ENCODE peak calls at places on chromosome 15, in seven cellular contexts. One of them, this sample, is unnamed.

GRCh38 chr15:86082619-86083377 is 3.1 kb downstream of the AGBL1 start:
- DNase-seq in esophagus muscularis mucosa: peak; percentile 90
- DNase-seq in IMR-90: no peak
- DNase-seq in lung: no peak
- DNase-seq in Calu3: no peak
- DNase-seq in pancreas: no peak
- DNase-seq in AG09309: no peak
- DNase-seq in this sample: no peak

GRCh38 chr15:88630141-88630721 is 8.6 kb upstream of the ISG20 start:
- DNase-seq in IMR-90: no peak
- DNase-seq in AG09309: no peak
- DNase-seq in pancreas: no peak
- DNase-seq in lung: no peak
- DNase-seq in Calu3: no peak
- DNase-seq in esophagus muscularis mucosa: no peak
- DNase-seq in this sample: peak; percentile 55

GRCh38 chr15:71761649-71762048 is 48.7 kb upstream of the NR2E3 start:
- DNase-seq in esophagus muscularis mucosa: no peak
- DNase-seq in AG09309: peak; percentile 62
- DNase-seq in Calu3: peak; percentile 79
- DNase-seq in pancreas: no peak
- DNase-seq in IMR-90: peak; percentile 92
- DNase-seq in lung: no peak
- DNase-seq in this sample: peak; percentile 80

GRCh38 chr15:45704329-45705249 is 69.8 kb downstream of the SQOR start:
- DNase-seq in Calu3: no peak
- DNase-seq in esophagus muscularis mucosa: no peak
- DNase-seq in pancreas: peak; percentile 60
- DNase-seq in IMR-90: peak; percentile 37
- DNase-seq in AG09309: no peak
- DNase-seq in lung: no peak
- DNase-seq in this sample: no peak

GRCh38 chr15:55998478-55998877 is 5.1 kb upstream of the NEDD4 start:
- DNase-seq in Calu3: no peak
- DNase-seq in IMR-90: no peak
- DNase-seq in esophagus muscularis mucosa: no peak
- DNase-seq in lung: no peak
- DNase-seq in pancreas: no peak
- DNase-seq in AG09309: no peak
- DNase-seq in this sample: peak; percentile 64

GRCh38 chr15:69141286-69141701 is 19.1 kb upstream of the GLCE start:
- DNase-seq in lung: no peak
- DNase-seq in IMR-90: peak; percentile 38
- DNase-seq in AG09309: no peak
- DNase-seq in Calu3: peak; percentile 67
- DNase-seq in pancreas: no peak
- DNase-seq in esophagus muscularis mucosa: no peak
- DNase-seq in this sample: peak; percentile 30

GRCh38 chr15:39594764-39595620 is 14.1 kb downstream of the THBS1 start:
- DNase-seq in AG09309: peak; percentile 55
- DNase-seq in IMR-90: peak; percentile 57
- DNase-seq in lung: no peak
- DNase-seq in esophagus muscularis mucosa: no peak
- DNase-seq in Calu3: no peak
- DNase-seq in pancreas: no peak
- DNase-seq in this sample: no peak

GRCh38 chr15:68083463-68083862 is 29.3 kb downstream of the PIAS1 start:
- DNase-seq in Calu3: no peak
- DNase-seq in esophagus muscularis mucosa: no peak
- DNase-seq in AG09309: no peak
- DNase-seq in pancreas: no peak
- DNase-seq in IMR-90: no peak
- DNase-seq in lung: no peak
- DNase-seq in this sample: no peak

GRCh38 chr15:66730168-66731014 is 28.4 kb downstream of the SMAD6 start:
- DNase-seq in IMR-90: peak; percentile 76
- DNase-seq in esophagus muscularis mucosa: no peak
- DNase-seq in Calu3: no peak
- DNase-seq in pancreas: no peak
- DNase-seq in AG09309: no peak
- DNase-seq in lung: no peak
- DNase-seq in this sample: no peak

GRCh38 chr15:88661041-88661765 is 22.4 kb downstream of the ISG20 start:
- DNase-seq in esophagus muscularis mucosa: peak; percentile 57
- DNase-seq in pancreas: no peak
- DNase-seq in lung: peak; percentile 18
- DNase-seq in AG09309: peak; percentile 11
- DNase-seq in Calu3: no peak
- DNase-seq in IMR-90: peak; percentile 49
- DNase-seq in this sample: no peak

GRCh38 chr15:26179906-26180305 is 316.8 kb upstream of the ATP10A start:
- DNase-seq in pancreas: no peak
- DNase-seq in esophagus muscularis mucosa: peak; percentile 84
- DNase-seq in AG09309: no peak
- DNase-seq in Calu3: no peak
- DNase-seq in lung: no peak
- DNase-seq in IMR-90: no peak
- DNase-seq in this sample: no peak

GRCh38 chr15:84736375-84736774 is 12.0 kb upstream of the ZNF592 start:
- DNase-seq in lung: no peak
- DNase-seq in Calu3: no peak
- DNase-seq in AG09309: no peak
- DNase-seq in pancreas: no peak
- DNase-seq in esophagus muscularis mucosa: no peak
- DNase-seq in IMR-90: no peak
- DNase-seq in this sample: no peak

GRCh38 chr15:66841953-66842681 is 140.1 kb downstream of the SMAD6 start:
- DNase-seq in lung: peak; percentile 85
- DNase-seq in pancreas: peak; percentile 91
- DNase-seq in AG09309: peak; percentile 72
- DNase-seq in esophagus muscularis mucosa: peak; percentile 95
- DNase-seq in Calu3: peak; percentile 89
- DNase-seq in IMR-90: peak; percentile 89
- DNase-seq in this sample: peak; percentile 75

GRCh38 chr15:71677766-71678165 is 132.6 kb upstream of the NR2E3 start:
- DNase-seq in lung: no peak
- DNase-seq in esophagus muscularis mucosa: no peak
- DNase-seq in Calu3: no peak
- DNase-seq in IMR-90: no peak
- DNase-seq in pancreas: no peak
- DNase-seq in AG09309: no peak
- DNase-seq in this sample: no peak

GRCh38 chr15:83813697-83814096 is 159.8 kb downstream of the ADAMTSL3 start:
- DNase-seq in AG09309: no peak
- DNase-seq in Calu3: no peak
- DNase-seq in esophagus muscularis mucosa: no peak
- DNase-seq in pancreas: no peak
- DNase-seq in lung: no peak
- DNase-seq in IMR-90: no peak
- DNase-seq in this sample: no peak

GRCh38 chr15:65962187-65962586 is 92.9 kb downstream of the RAB11A start:
- DNase-seq in lung: no peak
- DNase-seq in esophagus muscularis mucosa: no peak
- DNase-seq in AG09309: no peak
- DNase-seq in IMR-90: no peak
- DNase-seq in pancreas: no peak
- DNase-seq in Calu3: peak; percentile 58
- DNase-seq in this sample: peak; percentile 43

GRCh38 chr15:60548101-60548500 is 69.2 kb upstream of the ICE2 start:
- DNase-seq in Calu3: no peak
- DNase-seq in esophagus muscularis mucosa: no peak
- DNase-seq in IMR-90: no peak
- DNase-seq in lung: no peak
- DNase-seq in pancreas: no peak
- DNase-seq in AG09309: no peak
- DNase-seq in this sample: no peak

DNA sequence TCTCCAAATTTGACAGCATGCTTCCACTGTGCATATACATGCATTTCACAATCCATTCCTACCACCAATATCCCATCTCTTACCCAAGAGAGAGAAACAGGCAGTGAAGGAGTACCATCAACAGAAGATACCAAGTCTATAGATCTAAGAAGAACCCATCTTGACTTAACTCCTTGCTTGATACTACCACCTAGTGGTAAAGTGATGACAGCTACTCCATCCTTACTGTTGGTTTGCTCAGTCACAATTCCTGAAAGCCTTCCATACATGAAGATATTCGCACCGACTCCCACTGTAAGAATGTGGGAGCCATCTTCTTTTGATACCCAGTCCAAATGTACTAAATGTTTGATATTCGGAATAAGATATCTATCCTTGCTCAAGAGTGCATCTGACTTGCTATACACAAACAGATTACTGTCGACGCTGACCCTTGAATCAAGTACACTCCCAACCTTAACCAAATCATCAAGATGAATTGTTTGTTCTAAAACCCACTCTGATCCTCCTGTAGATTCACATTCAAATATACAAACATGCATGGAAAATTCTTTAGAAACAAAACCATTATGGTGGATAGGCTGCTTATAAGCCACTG is 123.1 kb downstream of the DMXL2 start:
- DNase-seq in esophagus muscularis mucosa: no peak
- DNase-seq in IMR-90: peak; percentile 63
- DNase-seq in lung: no peak
- DNase-seq in pancreas: no peak
- DNase-seq in Calu3: peak; percentile 11
- DNase-seq in AG09309: peak; percentile 3
- DNase-seq in this sample: peak; percentile 54
- TF ChIP-seq CTCF in esophagus muscularis mucosa: no peak
- TF ChIP-seq CTCF in IMR-90: peak; percentile 66
- TF ChIP-seq CTCF in lung: no peak
- TF ChIP-seq CTCF in pancreas: peak; percentile 33
- TF ChIP-seq CTCF in Calu3: peak; percentile 35
- TF ChIP-seq CTCF in AG09309: peak; percentile 68
- TF ChIP-seq CTCF in this sample: peak; percentile 59

GRCh38 chr15:25133804-25134203 is 179.0 kb downstream of the SNRPN start:
- DNase-seq in IMR-90: peak; percentile 1
- DNase-seq in AG09309: no peak
- DNase-seq in esophagus muscularis mucosa: no peak
- DNase-seq in pancreas: no peak
- DNase-seq in Calu3: no peak
- DNase-seq in lung: no peak
- DNase-seq in this sample: no peak

GRCh38 chr15:25137013-25137412 is 182.2 kb downstream of the SNRPN start:
- DNase-seq in AG09309: no peak
- DNase-seq in pancreas: no peak
- DNase-seq in IMR-90: no peak
- DNase-seq in esophagus muscularis mucosa: no peak
- DNase-seq in Calu3: no peak
- DNase-seq in lung: no peak
- DNase-seq in this sample: no peak

GRCh38 chr15:25136119-25136518 is 181.3 kb downstream of the SNRPN start:
- DNase-seq in esophagus muscularis mucosa: no peak
- DNase-seq in IMR-90: peak; percentile 15
- DNase-seq in AG09309: no peak
- DNase-seq in pancreas: no peak
- DNase-seq in Calu3: no peak
- DNase-seq in lung: no peak
- DNase-seq in this sample: no peak

DNA sequence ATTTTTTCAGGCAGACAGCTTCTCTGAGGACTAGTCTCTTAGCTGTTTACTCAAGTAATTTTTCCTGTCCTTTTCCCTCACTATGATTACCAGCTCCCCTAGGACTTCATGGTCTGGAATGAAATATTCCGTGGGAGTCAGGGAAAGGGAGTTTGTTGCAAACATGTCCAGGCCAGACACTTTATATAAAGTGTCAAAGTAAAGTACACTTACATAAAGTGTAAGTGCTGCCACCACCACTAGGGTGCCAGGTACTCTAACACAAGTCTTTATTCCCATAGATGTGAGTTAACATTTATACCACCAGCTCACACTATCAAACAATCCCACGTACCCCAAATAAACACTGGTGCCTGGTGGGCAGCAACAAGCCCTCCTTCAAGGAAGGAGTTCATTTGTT is 179.8 kb downstream of the SNRPN start:
- DNase-seq in Calu3: no peak
- DNase-seq in lung: no peak
- DNase-seq in pancreas: no peak
- DNase-seq in IMR-90: peak; percentile 14
- DNase-seq in AG09309: no peak
- DNase-seq in esophagus muscularis mucosa: no peak
- DNase-seq in this sample: no peak
- TF ChIP-seq CTCF in Calu3: no peak
- TF ChIP-seq CTCF in lung: no peak
- TF ChIP-seq CTCF in pancreas: no peak
- TF ChIP-seq CTCF in IMR-90: peak; percentile 16
- TF ChIP-seq CTCF in AG09309: peak; percentile 6
- TF ChIP-seq CTCF in esophagus muscularis mucosa: no peak
- TF ChIP-seq CTCF in this sample: no peak

GRCh38 chr15:74396445-74397238 is 29.2 kb upstream of the CYP11A1 start:
- DNase-seq in pancreas: no peak
- DNase-seq in esophagus muscularis mucosa: no peak
- DNase-seq in AG09309: no peak
- DNase-seq in lung: no peak
- DNase-seq in IMR-90: peak; percentile 89
- DNase-seq in Calu3: peak; percentile 91
- DNase-seq in this sample: peak; percentile 85
- TF ChIP-seq CTCF in pancreas: no peak
- TF ChIP-seq CTCF in esophagus muscularis mucosa: no peak
- TF ChIP-seq CTCF in AG09309: no peak
- TF ChIP-seq CTCF in lung: no peak
- TF ChIP-seq CTCF in IMR-90: peak; percentile 12
- TF ChIP-seq CTCF in Calu3: no peak
- TF ChIP-seq CTCF in this sample: no peak

GRCh38 chr15:57703387-57703786 is 3.1 kb upstream of the POLR2M start:
- DNase-seq in AG09309: no peak
- DNase-seq in esophagus muscularis mucosa: no peak
- DNase-seq in IMR-90: no peak
- DNase-seq in Calu3: no peak
- DNase-seq in lung: no peak
- DNase-seq in pancreas: no peak
- DNase-seq in this sample: no peak

GRCh38 chr15:57708047-57708446 is 1.5 kb downstream of the POLR2M start:
- DNase-seq in Calu3: no peak
- DNase-seq in AG09309: no peak
- DNase-seq in lung: no peak
- DNase-seq in esophagus muscularis mucosa: no peak
- DNase-seq in IMR-90: peak; percentile 64
- DNase-seq in pancreas: no peak
- DNase-seq in this sample: peak; percentile 9

GRCh38 chr15:57705746-57706404 is 639 bp upstream of the POLR2M start:
- DNase-seq in pancreas: no peak
- DNase-seq in Calu3: no peak
- DNase-seq in lung: no peak
- DNase-seq in IMR-90: no peak
- DNase-seq in esophagus muscularis mucosa: no peak
- DNase-seq in AG09309: no peak
- DNase-seq in this sample: no peak

GRCh38 chr15:57706405-57707209 is at the start of gene POLR2M:
- DNase-seq in AG09309: peak; percentile 93
- DNase-seq in esophagus muscularis mucosa: peak; percentile 100
- DNase-seq in pancreas: peak; percentile 93
- DNase-seq in IMR-90: peak; percentile 100
- DNase-seq in Calu3: peak; percentile 96
- DNase-seq in lung: peak; percentile 95
- DNase-seq in this sample: peak; percentile 97
- TF ChIP-seq CTCF in AG09309: no peak
- TF ChIP-seq CTCF in esophagus muscularis mucosa: no peak
- TF ChIP-seq CTCF in pancreas: no peak
- TF ChIP-seq CTCF in IMR-90: no peak
- TF ChIP-seq CTCF in Calu3: no peak
- TF ChIP-seq CTCF in lung: no peak
- TF ChIP-seq CTCF in this sample: no peak

This sample was measured in MCF 10A.